ENCODE peak calls at places on chromosomes 11 and 22, in five cellular contexts. G is cardiac fibroblast, H is thyroid gland, D is PC-3, T is psoas muscle. J is an unnamed sample.

GRCh38 chr22:22770280-22770871 is 117.2 kb upstream of the IGLL5 start:
- DNase-seq in T (no peak), G (peak), D (peak), H (peak), J (no peak)

GRCh38 chr22:42758929-42759629 is 38.4 kb upstream of the A4GALT start:
- DNase-seq in H (no peak), D (peak), T (no peak), G (peak), J (peak)

GRCh38 chr11:62024975-62025374 is 57.5 kb upstream of the FTH1 start:
- DNase-seq in T (no peak), G (no peak), H (no peak), D (no peak), J (no peak)

GRCh38 chr11:12376259-12376971 is 956 bp upstream of the PARVA start:
- DNase-seq in T (peak), G (peak), H (peak), D (no peak), J (peak)

GRCh38 chr22:44776535-44777363 is 24.4 kb downstream of the ARHGAP8 start:
- DNase-seq in G (no peak), H (peak), D (no peak), T (no peak), J (no peak)

GRCh38 chr22:22418957-22419356 is 89.6 kb downstream of the ZNF280B start:
- DNase-seq in G (no peak), H (no peak), T (no peak), D (no peak), J (no peak)

GRCh38 chr11:9512370-9513019 is 51.7 kb downstream of the ZNF143 start:
- DNase-seq in H (no peak), D (no peak), G (no peak), T (no peak), J (no peak)

GRCh38 chr22:42285604-42286003 is 15.2 kb upstream of the TCF20 start:
- DNase-seq in D (no peak), G (no peak), H (no peak), T (no peak), J (no peak)

GRCh38 chr11:6794637-6795036 is 4.9 kb downstream of the OR6A2 start:
- DNase-seq in D (no peak), G (no peak), T (no peak), H (no peak), J (no peak)

GRCh38 chr11:125226701-125227100 is 62.1 kb downstream of the PKNOX2 start:
- DNase-seq in G (no peak), H (no peak), T (peak), D (no peak), J (no peak)

GRCh38 chr11:125225401-125225800 is 60.9 kb downstream of the PKNOX2 start:
- DNase-seq in T (no peak), H (no peak), G (no peak), D (no peak), J (no peak)

GRCh38 chr11:125223901-125224331 is 59.4 kb downstream of the PKNOX2 start:
- DNase-seq in D (no peak), T (no peak), G (no peak), H (peak), J (no peak)

GRCh38 chr11:125222494-125222893 is 57.9 kb downstream of the PKNOX2 start:
- DNase-seq in D (no peak), T (no peak), G (no peak), H (no peak), J (no peak)

DNA sequence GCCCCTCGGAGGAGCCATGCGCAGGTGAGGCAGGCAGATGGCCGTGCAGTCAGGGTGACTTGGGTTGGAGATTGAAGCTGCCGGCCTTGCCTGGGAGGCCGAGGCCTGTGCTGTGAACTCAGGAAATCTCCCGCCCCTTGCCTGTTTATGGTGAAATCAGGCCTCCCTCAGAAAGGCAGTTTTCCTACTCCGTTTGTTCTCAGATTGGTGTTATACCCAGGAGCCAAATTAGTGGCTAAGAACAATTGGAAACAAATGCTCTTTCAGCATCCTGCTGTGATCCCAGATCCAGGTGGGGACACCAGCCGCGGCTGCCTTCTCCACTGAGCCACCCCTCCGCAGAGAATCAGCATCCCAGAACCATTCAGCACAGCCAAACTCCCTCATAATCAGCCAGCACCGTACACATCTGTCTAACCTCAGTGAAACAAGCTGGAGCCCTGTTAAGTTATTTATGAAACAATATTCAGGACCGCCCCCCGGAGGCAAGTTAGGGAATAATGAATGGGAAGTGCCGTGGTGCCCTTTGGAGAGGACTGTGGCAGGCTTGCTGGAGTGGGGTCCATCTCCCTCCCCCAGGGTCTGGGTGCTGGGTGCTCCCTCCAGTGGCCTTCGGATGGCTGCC is 60.0 kb downstream of the PKNOX2 start:
- DNase-seq in H (peak), G (peak), T (no peak), D (peak), J (no peak)
- TF ChIP-seq CTCF in H (no peak), G (peak), T (peak), D (peak), J (peak)

GRCh38 chr11:110463153-110463552 is 33.4 kb downstream of the FDX1 start:
- DNase-seq in D (peak), H (peak), T (peak), G (peak), J (peak)
- TF ChIP-seq CTCF in D (peak), H (peak), T (peak), G (peak), J (peak)

GRCh38 chr11:46916669-46917108 is 1.7 kb downstream of the LRP4 start:
- DNase-seq in D (no peak), H (peak), G (peak), T (peak), J (peak)
- TF ChIP-seq CTCF in D (no peak), H (peak), G (peak), T (peak), J (peak)

GRCh38 chr11:131544591-131544990 is 174.2 kb downstream of the NTM start:
- DNase-seq in G (no peak), T (no peak), D (no peak), H (no peak), J (no peak)
- TF ChIP-seq CTCF in G (no peak), T (no peak), D (no peak), H (no peak), J (no peak)

GRCh38 chr11:66297610-66298009 is 5.9 kb downstream of the TMEM151A start:
- DNase-seq in T (no peak), H (no peak), D (no peak), G (no peak), J (no peak)

GRCh38 chr11:66299189-66299588 is 7.5 kb downstream of the TMEM151A start:
- DNase-seq in H (no peak), T (no peak), D (no peak), G (no peak), J (no peak)

DNA sequence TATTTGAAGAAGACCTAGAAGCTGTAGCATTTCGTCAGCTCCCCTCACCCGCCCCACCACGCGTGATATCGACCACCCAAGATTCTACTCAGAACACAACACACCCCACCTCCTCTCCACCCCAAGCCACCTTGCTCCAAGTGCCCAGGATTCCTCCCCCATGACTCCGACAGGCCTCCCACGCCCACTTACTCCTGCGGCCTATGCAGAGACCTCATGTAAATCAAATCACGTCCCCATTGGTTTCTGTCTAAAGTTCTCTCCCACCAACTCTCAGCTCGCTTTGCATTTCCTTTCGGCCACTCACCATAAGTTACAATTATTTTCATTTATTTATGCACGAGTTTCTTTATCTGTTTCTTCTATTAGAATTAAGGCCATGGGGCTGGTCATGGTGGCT is 11.0 kb downstream of the TMEM151A start:
- DNase-seq in H (no peak), D (no peak), T (no peak), G (no peak), J (no peak)
- TF ChIP-seq CTCF in H (no peak), D (no peak), T (no peak), G (no peak), J (no peak)

GRCh38 chr11:60762851-60763691 is 6.4 kb downstream of the MS4A15 start:
- DNase-seq in T (no peak), D (peak), H (no peak), G (peak), J (no peak)
- TF ChIP-seq CTCF in T (no peak), D (peak), H (no peak), G (no peak), J (no peak)

DNA sequence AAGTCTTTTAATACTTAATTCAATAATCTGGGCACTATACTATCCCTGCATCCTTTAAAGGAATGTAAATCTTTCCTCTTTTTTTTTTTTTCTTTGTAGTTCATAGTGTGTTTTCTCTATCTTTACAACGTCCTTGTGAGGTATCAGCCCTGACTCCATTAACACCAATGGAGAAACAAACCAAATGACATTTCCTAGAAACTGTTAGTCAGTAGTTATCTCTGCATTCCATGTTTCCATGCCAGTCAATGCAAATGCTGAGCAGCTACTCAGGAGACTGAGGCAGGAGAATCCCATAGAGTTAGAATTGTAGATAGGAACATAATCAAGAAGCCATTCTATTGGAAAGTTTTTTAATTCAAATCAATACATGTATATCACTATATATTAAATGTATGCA is 182.2 kb downstream of the ARHGAP42 start:
- DNase-seq in D (no peak), T (no peak), H (no peak), G (no peak), J (no peak)
- TF ChIP-seq CTCF in D (no peak), T (no peak), H (no peak), G (no peak), J (no peak)

J was measured in astrocyte.